ENCODE peak calls at places on chromosomes 4 and X, in seven cellular contexts. H is lung microvascular endothelial cell, C is dorsolateral prefrontal cortex, J is AG04450, L is iris pigment epithelial cell, S is H7, Y is upper lobe of right lung. O is an unnamed sample.

GRCh38 chrX:65196758-65197371 is 220.6 kb upstream of the ZC4H2 start:
- DNase-seq in Y (peak; percentile 64), C (no peak), L (no peak), S (peak; percentile 53), J (no peak), H (no peak), O (no peak)

GRCh38 chrX:139759637-139760036 is 51.7 kb upstream of the MCF2 start:
- DNase-seq in S (peak; percentile 26), H (peak; percentile 18), Y (no peak), J (no peak), L (peak; percentile 50), C (no peak), O (peak; percentile 7)

GRCh38 chrX:130176942-130177341 is 5.2 kb downstream of the RAB33A start:
- DNase-seq in Y (no peak), C (no peak), S (no peak), L (no peak), H (no peak), J (no peak), O (no peak)

GRCh38 chrX:40855411-40855810 is 120.1 kb upstream of the MED14 start:
- DNase-seq in C (no peak), J (no peak), Y (no peak), S (no peak), L (no peak), H (no peak), O (no peak)

GRCh38 chr4:25966171-25966570 is 52.2 kb downstream of the SMIM20 start:
- DNase-seq in L (no peak), C (no peak), H (no peak), S (no peak), Y (no peak), J (peak; percentile 42), O (no peak)

GRCh38 chrX:10254746-10255145 is 98.0 kb downstream of the CLCN4 start:
- DNase-seq in L (peak; percentile 5), H (peak; percentile 16), S (no peak), C (no peak), Y (no peak), J (no peak), O (no peak)

GRCh38 chr4:122636697-122637096 is 15.8 kb upstream of the IL21 start:
- DNase-seq in H (no peak), J (no peak), Y (no peak), L (no peak), C (no peak), S (no peak), O (no peak)

GRCh38 chr4:174422893-174423256 is 99.4 kb downstream of the HPGD start:
- DNase-seq in S (no peak), J (no peak), Y (no peak), L (no peak), C (no peak), H (no peak), O (no peak)

GRCh38 chrX:146602246-146602645 is 207.3 kb upstream of the CXorf51B start:
- DNase-seq in J (no peak), L (no peak), C (no peak), Y (no peak), H (no peak), S (no peak), O (no peak)